ENCODE peak calls at places on chromosomes 3 and 15, in four cellular contexts. F is HepG2, C is ovary, A is A549. W is an unnamed sample.

GRCh38 chr3:168338176-168338575 is 242.5 kb upstream of the GOLIM4 start:
- DNase-seq in A (no peak), C (no peak), F (no peak), W (no peak)

GRCh38 chr3:65955792-65956477 is 82.8 kb downstream of the MAGI1 start:
- DNase-seq in F (peak), A (peak), C (no peak), W (no peak)

GRCh38 chr3:149860881-149861280 is 47.9 kb downstream of the RNF13 start:
- DNase-seq in F (no peak), A (no peak), C (no peak), W (no peak)

GRCh38 chr15:53549697-53550315 is 209.7 kb downstream of the WDR72 start:
- DNase-seq in C (no peak), A (no peak), F (no peak), W (no peak)

GRCh38 chr3:50687127-50687751 is 12.5 kb downstream of the DOCK3 start:
- DNase-seq in F (no peak), A (no peak), C (no peak), W (no peak)

GRCh38 chr15:22968356-22968755 is 11.8 kb downstream of the CYFIP1 start:
- DNase-seq in F (no peak), A (peak), C (no peak), W (no peak)

GRCh38 chr15:92666780-92667179 is 11.2 kb upstream of the FAM174B start:
- DNase-seq in C (peak), F (no peak), A (peak), W (peak)

GRCh38 chr3:12828751-12829150 is 12.6 kb downstream of the RPL32 start:
- DNase-seq in C (no peak), F (peak), A (no peak), W (no peak)

GRCh38 chr15:77959094-77959879 is 118.2 kb downstream of the TBC1D2B start:
- DNase-seq in C (peak), A (peak), F (peak), W (peak)

GRCh38 chr15:59751552-59752413 is 62.7 kb upstream of the BNIP2 start:
- DNase-seq in A (peak), C (no peak), F (peak), W (no peak)

GRCh38 chr15:79089890-79090486 is 592 bp downstream of the RASGRF1 start:
- DNase-seq in F (no peak), A (peak), C (no peak), W (peak)

GRCh38 chr3:59709702-59710555 is 660.1 kb upstream of the CFAP20DC start:
- DNase-seq in A (no peak), F (no peak), C (no peak), W (peak)

GRCh38 chr3:128546646-128547045 is 53.6 kb upstream of the GATA2 start:
- DNase-seq in F (peak), A (no peak), C (no peak), W (no peak)

GRCh38 chr3:176352716-176353334 is 844.5 kb downstream of the TBL1XR1 start:
- DNase-seq in C (no peak), A (no peak), F (no peak), W (no peak)

GRCh38 chr15:69661871-69662667 is 209.5 kb downstream of the RPLP1 start:
- DNase-seq in C (no peak), A (no peak), F (no peak), W (no peak)

GRCh38 chr3:105365536-105366301 is 990 bp upstream of the ALCAM start:
- DNase-seq in C (peak), F (no peak), A (peak), W (no peak)

GRCh38 chr3:129057249-129057648 is 3.3 kb upstream of the GP9 start:
- DNase-seq in A (no peak), F (no peak), C (no peak), W (no peak)

GRCh38 chr15:80160570-80161156 is 7.9 kb downstream of the FAH start:
- DNase-seq in F (peak), C (peak), A (peak), W (no peak)

GRCh38 chr15:68224546-68225250 is 4.8 kb downstream of the CLN6 start:
- DNase-seq in C (no peak), F (no peak), A (no peak), W (no peak)

GRCh38 chr3:106345353-106346027 is 476.7 kb upstream of the CBLB start:
- DNase-seq in F (no peak), A (peak), C (no peak), W (no peak)

GRCh38 chr3:52082951-52083350 is 26.6 kb upstream of the DUSP7 start:
- DNase-seq in C (no peak), A (no peak), F (no peak), W (no peak)

GRCh38 chr3:52079958-52080357 is 23.6 kb upstream of the DUSP7 start:
- DNase-seq in F (no peak), A (no peak), C (no peak), W (no peak)

GRCh38 chr3:52078781-52079560 is 22.6 kb upstream of the DUSP7 start:
- DNase-seq in C (no peak), A (no peak), F (no peak), W (no peak)

GRCh38 chr3:52083556-52084087 is 27.3 kb upstream of the DUSP7 start:
- DNase-seq in F (no peak), A (no peak), C (no peak), W (no peak)

DNA sequence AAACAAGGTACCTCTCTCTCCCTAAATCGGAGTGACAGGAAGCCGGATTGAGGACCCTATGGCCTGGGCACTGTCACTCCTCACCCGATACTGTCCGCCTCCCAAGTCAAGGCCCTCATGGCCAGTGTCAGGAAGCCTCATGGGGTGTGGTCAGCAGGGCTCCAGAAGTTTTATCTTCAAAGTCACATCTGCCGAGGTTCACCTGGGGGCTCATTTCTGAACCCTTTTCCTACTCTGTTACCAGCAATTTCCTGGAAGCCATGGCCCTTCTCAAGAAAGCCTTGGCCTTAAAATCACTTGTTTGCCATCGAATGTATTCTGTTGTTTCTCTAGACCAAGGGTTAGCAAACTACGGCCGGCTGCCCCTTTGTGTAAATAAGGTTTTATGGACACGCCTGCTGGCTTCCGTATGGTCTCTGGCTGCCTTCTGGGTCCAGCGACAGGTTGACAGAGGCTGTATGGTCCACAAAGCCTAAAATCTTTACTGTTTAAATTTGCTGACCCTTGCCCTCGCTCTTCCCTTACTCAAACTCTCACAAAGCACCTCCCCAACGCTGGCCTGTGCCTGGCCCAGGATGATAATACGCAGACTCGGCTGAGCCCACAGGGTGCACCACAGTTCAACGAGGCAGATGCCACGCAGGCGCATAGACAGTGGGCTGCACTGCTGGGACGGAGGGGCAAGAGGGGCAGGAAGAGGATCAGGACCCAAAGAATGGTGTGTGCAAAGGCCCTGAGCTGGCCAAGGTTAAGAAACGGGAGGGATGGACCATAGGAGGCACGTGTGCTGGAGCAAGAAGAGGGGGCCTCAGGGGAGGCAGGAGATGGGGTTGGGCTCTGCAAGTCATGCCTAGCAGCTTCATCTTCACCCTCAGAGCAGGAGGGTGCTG is 24.7 kb upstream of the DUSP7 start:
- DNase-seq in A (no peak), F (peak), C (no peak), W (no peak)
- TF ChIP-seq EP300 in A (no peak), F (peak), C (no peak), W (no peak)

GRCh38 chr3:124158174-124158812 is 166.4 kb upstream of the ROPN1 start:
- DNase-seq in C (no peak), A (no peak), F (no peak), W (no peak)
- TF ChIP-seq EP300 in C (no peak), A (no peak), F (no peak), W (no peak)

GRCh38 chr3:177881330-177881729 is 654.9 kb upstream of the KCNMB2 start:
- DNase-seq in A (no peak), C (no peak), F (no peak), W (no peak)

GRCh38 chr3:177882124-177882648 is 654.0 kb upstream of the KCNMB2 start:
- DNase-seq in A (no peak), F (no peak), C (no peak), W (no peak)

GRCh38 chr3:177887475-177887874 is 648.8 kb upstream of the KCNMB2 start:
- DNase-seq in C (no peak), F (no peak), A (no peak), W (no peak)

GRCh38 chr3:177883957-177884356 is 652.3 kb upstream of the KCNMB2 start:
- DNase-seq in C (no peak), F (no peak), A (no peak), W (no peak)

GRCh38 chr3:177885063-177885462 is 651.2 kb upstream of the KCNMB2 start:
- DNase-seq in A (no peak), C (no peak), F (no peak), W (no peak)
- TF ChIP-seq EP300 in A (no peak), C (no peak), F (no peak), W (no peak)

GRCh38 chr3:11001020-11001657 is 8.6 kb downstream of the SLC6A1 start:
- DNase-seq in A (peak), C (peak), F (peak), W (no peak)
- TF ChIP-seq EP300 in A (no peak), C (no peak), F (no peak), W (no peak)

GRCh38 chr3:52278510-52279069 is at the start of gene WDR82:
- DNase-seq in C (peak), F (peak), A (peak), W (peak)
- TF ChIP-seq EP300 in C (no peak), F (no peak), A (no peak), W (no peak)

GRCh38 chr3:49021813-49022720 is at the start of gene NDUFAF3:
- DNase-seq in C (peak), F (peak), A (peak), W (peak)
- TF ChIP-seq EP300 in C (no peak), F (peak), A (no peak), W (no peak)